ENCODE peak calls at places on chromosomes 2 and 18, in four cellular contexts. Y is PC-3, O is mesothelial cell of epicardium, Q is spleen. J is an unnamed sample.

GRCh38 chr2:200615247-200615646 is 29.4 kb downstream of the AOX1 start:
- DNase-seq in Y (peak), O (no peak), Q (no peak), J (no peak)

GRCh38 chr18:21741511-21742322 is 1.1 kb downstream of the MIB1 start:
- DNase-seq in Y (no peak), O (no peak), Q (no peak), J (no peak)

GRCh38 chr2:195768454-195768853 is 111.4 kb downstream of the SLC39A10 start:
- DNase-seq in Y (peak), O (no peak), Q (no peak), J (no peak)

GRCh38 chr2:127619191-127619590 is 26.8 kb upstream of the GPR17 start:
- DNase-seq in Y (no peak), O (no peak), Q (peak), J (peak)

GRCh38 chr2:11566383-11566782 is 32.5 kb downstream of the GREB1 start:
- DNase-seq in Y (no peak), O (no peak), Q (peak), J (no peak)

GRCh38 chr18:21281611-21282010 is 39.6 kb downstream of the GREB1L start:
- DNase-seq in Y (no peak), O (no peak), Q (no peak), J (no peak)

GRCh38 chr2:127637725-127638252 is 8.2 kb upstream of the GPR17 start:
- DNase-seq in Y (peak), O (no peak), Q (peak), J (no peak)

GRCh38 chr2:240250985-240251847 is 110.8 kb upstream of the OTOS start:
- DNase-seq in Y (peak), O (no peak), Q (peak), J (peak)

GRCh38 chr2:45731146-45731545 is 79.7 kb downstream of the PRKCE start:
- DNase-seq in Y (no peak), O (no peak), Q (no peak), J (no peak)

GRCh38 chr2:63763336-63764056 is 78.2 kb upstream of the UGP2 start:
- DNase-seq in Y (no peak), O (no peak), Q (no peak), J (no peak)

GRCh38 chr2:62550466-62550865 is 44.5 kb upstream of the TMEM17 start:
- DNase-seq in Y (no peak), O (no peak), Q (no peak), J (no peak)

GRCh38 chr2:163877316-163877715 is 141.5 kb upstream of the FIGN start:
- DNase-seq in Y (peak), O (no peak), Q (no peak), J (no peak)

GRCh38 chr2:11129598-11130449 is 25.4 kb upstream of the SLC66A3 start:
- DNase-seq in Y (peak), O (peak), Q (peak), J (no peak)

GRCh38 chr18:8745355-8746014 is 40.1 kb downstream of the MTCL1 start:
- DNase-seq in Y (no peak), O (no peak), Q (no peak), J (no peak)

GRCh38 chr2:172909454-172909853 is 166.2 kb upstream of the MAP3K20 start:
- DNase-seq in Y (no peak), O (no peak), Q (no peak), J (no peak)

GRCh38 chr2:112275887-112276773 is 733 bp downstream of the ZC3H6 start:
- DNase-seq in Y (peak), O (peak), Q (peak), J (no peak)

GRCh38 chr2:207504513-207505171 is 25.1 kb upstream of the CREB1 start:
- DNase-seq in Y (no peak), O (no peak), Q (no peak), J (no peak)
- TF ChIP-seq CTCF in Y (no peak), O (no peak), Q (no peak), J (peak)

DNA sequence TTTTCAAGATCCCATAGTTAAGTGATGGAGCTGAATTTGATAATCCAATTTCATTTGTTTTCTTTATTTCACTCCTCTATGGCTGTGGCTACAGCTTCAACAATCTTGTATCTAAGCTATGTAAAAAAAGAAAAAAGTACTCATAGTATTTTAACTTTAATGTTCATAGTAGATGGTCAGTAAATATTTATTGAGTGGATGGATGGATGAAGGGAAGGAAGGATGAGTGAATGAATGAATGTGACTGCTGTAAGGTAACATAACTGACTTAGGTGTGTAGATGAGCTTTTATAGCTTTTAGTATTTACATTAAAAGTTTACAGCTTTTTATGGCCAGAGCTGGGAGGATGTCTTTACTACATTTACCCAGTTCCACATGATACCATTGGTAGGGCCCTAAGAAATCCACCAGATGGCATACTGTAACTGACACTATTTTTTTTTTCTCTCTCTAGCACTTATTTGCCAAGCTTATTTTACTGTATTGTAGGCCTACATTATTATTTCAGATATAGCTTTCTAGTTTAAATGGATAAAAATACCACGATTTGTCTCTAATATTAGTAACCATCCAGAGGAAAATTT is 13.4 kb upstream of the HRH4 start:
- DNase-seq in Y (peak), O (no peak), Q (no peak), J (no peak)
- TF ChIP-seq CTCF in Y (peak), O (no peak), Q (no peak), J (peak)

GRCh38 chr2:86025976-86026743 is 79.5 kb downstream of the POLR1A start:
- DNase-seq in Y (no peak), O (no peak), Q (no peak), J (peak)

GRCh38 chr2:86026744-86027065 is 79.0 kb downstream of the POLR1A start:
- DNase-seq in Y (no peak), O (no peak), Q (no peak), J (peak)

GRCh38 chr2:86027196-86027912 is 78.3 kb downstream of the POLR1A start:
- DNase-seq in Y (no peak), O (no peak), Q (no peak), J (peak)

GRCh38 chr2:86023366-86023712 is 82.3 kb downstream of the POLR1A start:
- DNase-seq in Y (no peak), O (no peak), Q (no peak), J (no peak)

DNA sequence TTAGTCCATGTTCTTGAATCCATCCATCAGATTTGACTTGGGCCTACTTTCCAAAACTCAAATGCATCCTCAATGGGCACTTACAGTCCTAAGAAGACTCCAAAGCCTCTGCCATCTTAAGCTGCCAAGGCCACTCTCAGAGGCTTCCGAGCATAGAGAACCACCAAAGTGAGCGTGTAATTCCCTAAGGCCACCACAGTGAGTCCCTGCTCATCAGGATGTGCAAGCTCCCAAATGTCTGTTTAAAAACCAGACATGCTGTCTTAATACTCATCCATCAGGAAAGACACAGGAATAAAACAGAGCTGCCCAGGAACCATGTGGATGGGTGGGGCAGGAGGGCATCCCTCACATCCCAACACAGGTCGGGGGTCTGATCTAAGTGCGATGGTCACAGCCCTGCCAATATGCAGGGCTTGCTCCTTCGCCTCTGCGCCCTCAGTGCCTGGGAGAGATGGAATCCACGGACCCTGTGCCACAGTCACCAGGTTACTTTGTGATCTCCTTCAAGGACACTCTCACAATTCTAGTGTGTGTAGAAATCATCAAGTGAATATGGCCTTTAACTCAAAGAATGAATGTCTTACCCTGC is 80.4 kb downstream of the POLR1A start:
- DNase-seq in Y (peak), O (no peak), Q (no peak), J (peak)
- TF ChIP-seq CTCF in Y (no peak), O (no peak), Q (no peak), J (peak)

GRCh38 chr2:145484443-145485086 is 964.6 kb upstream of the ZEB2 start:
- DNase-seq in Y (peak), O (no peak), Q (no peak), J (no peak)
- TF ChIP-seq CTCF in Y (peak), O (no peak), Q (no peak), J (peak)

DNA sequence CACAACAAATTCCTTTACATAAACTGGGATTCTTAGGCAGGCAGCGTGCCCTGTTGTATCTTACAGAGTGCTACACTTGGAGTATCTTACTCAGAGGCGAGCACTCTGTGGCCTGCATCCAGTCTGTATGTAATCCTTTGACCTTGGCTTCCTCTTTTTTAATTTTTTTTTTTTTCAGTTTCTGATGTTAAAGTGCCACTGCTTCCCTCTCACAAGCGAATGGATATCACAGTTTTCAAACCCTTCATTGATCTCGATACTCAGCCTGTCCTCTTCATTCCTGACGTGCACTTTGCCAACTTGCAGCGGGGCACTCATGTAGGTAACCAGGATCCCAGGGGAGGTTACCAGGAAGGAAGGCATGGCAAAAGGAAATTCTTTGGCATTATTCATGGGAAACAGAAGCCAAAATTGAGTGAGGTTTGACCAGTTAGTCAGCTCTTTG is 40.4 kb downstream of the GRHL1 start:
- DNase-seq in Y (peak), O (no peak), Q (no peak), J (no peak)
- TF ChIP-seq CTCF in Y (no peak), O (no peak), Q (no peak), J (no peak)

GRCh38 chr2:120833127-120833675 is 97.5 kb downstream of the GLI2 start:
- DNase-seq in Y (no peak), O (no peak), Q (peak), J (peak)
- TF ChIP-seq CTCF in Y (peak), O (no peak), Q (no peak), J (no peak)